ENCODE peak calls at places on chromosome 7, in eight cellular contexts. One of them, this sample, is unnamed.
A peak's percentile ranks its signal among the peaks of the same experiment; 100 is the strongest.

GRCh38 chr7:108066486-108066885 is 63.5 kb upstream of the LAMB1 start:
- DNase-seq in CD8-positive, alpha-beta T cell: no peak
- DNase-seq in choroid plexus epithelial cell: peak; percentile 23
- DNase-seq in GM06990: no peak
- DNase-seq in right cardiac atrium: no peak
- DNase-seq in hepatocyte: no peak
- DNase-seq in fibroblast of mammary gland: peak; percentile 44
- DNase-seq in AG10803: peak; percentile 55
- DNase-seq in this sample: no peak

GRCh38 chr7:125775319-125775718 is 845.7 kb upstream of the POT1 start:
- DNase-seq in GM06990: no peak
- DNase-seq in fibroblast of mammary gland: no peak
- DNase-seq in AG10803: no peak
- DNase-seq in choroid plexus epithelial cell: peak; percentile 2
- DNase-seq in right cardiac atrium: no peak
- DNase-seq in CD8-positive, alpha-beta T cell: no peak
- DNase-seq in hepatocyte: no peak
- DNase-seq in this sample: no peak

GRCh38 chr7:149881328-149882263 is 7.8 kb downstream of the ATP6V0E2 start:
- DNase-seq in fibroblast of mammary gland: no peak
- DNase-seq in GM06990: no peak
- DNase-seq in choroid plexus epithelial cell: no peak
- DNase-seq in CD8-positive, alpha-beta T cell: no peak
- DNase-seq in AG10803: no peak
- DNase-seq in hepatocyte: peak; percentile 5
- DNase-seq in right cardiac atrium: no peak
- DNase-seq in this sample: no peak

GRCh38 chr7:100545636-100546128 is 6.7 kb downstream of the AGFG2 start:
- DNase-seq in hepatocyte: peak; percentile 86
- DNase-seq in AG10803: peak; percentile 74
- DNase-seq in choroid plexus epithelial cell: peak; percentile 94
- DNase-seq in fibroblast of mammary gland: peak; percentile 91
- DNase-seq in right cardiac atrium: no peak
- DNase-seq in GM06990: peak; percentile 72
- DNase-seq in CD8-positive, alpha-beta T cell: peak; percentile 53
- DNase-seq in this sample: no peak

GRCh38 chr7:31027161-31027965 is 24.7 kb upstream of the ADCYAP1R1 start:
- DNase-seq in hepatocyte: peak; percentile 65
- DNase-seq in CD8-positive, alpha-beta T cell: no peak
- DNase-seq in choroid plexus epithelial cell: peak; percentile 8
- DNase-seq in fibroblast of mammary gland: peak; percentile 10
- DNase-seq in GM06990: peak; percentile 16
- DNase-seq in AG10803: peak; percentile 3
- DNase-seq in right cardiac atrium: peak; percentile 78
- DNase-seq in this sample: no peak

GRCh38 chr7:100351657-100352058 is 6.3 kb upstream of the PILRB start:
- DNase-seq in hepatocyte: no peak
- DNase-seq in CD8-positive, alpha-beta T cell: no peak
- DNase-seq in AG10803: no peak
- DNase-seq in GM06990: no peak
- DNase-seq in right cardiac atrium: no peak
- DNase-seq in choroid plexus epithelial cell: no peak
- DNase-seq in fibroblast of mammary gland: no peak
- DNase-seq in this sample: no peak

GRCh38 chr7:33054261-33054964 is 8.2 kb downstream of the NT5C3A start:
- DNase-seq in hepatocyte: no peak
- DNase-seq in CD8-positive, alpha-beta T cell: peak; percentile 13
- DNase-seq in GM06990: no peak
- DNase-seq in choroid plexus epithelial cell: no peak
- DNase-seq in right cardiac atrium: no peak
- DNase-seq in fibroblast of mammary gland: no peak
- DNase-seq in AG10803: no peak
- DNase-seq in this sample: no peak

GRCh38 chr7:40947546-40947945 is 755.3 kb downstream of the INHBA start:
- DNase-seq in AG10803: no peak
- DNase-seq in fibroblast of mammary gland: no peak
- DNase-seq in CD8-positive, alpha-beta T cell: no peak
- DNase-seq in hepatocyte: no peak
- DNase-seq in GM06990: no peak
- DNase-seq in right cardiac atrium: no peak
- DNase-seq in choroid plexus epithelial cell: no peak
- DNase-seq in this sample: no peak

GRCh38 chr7:158395349-158395748 is 192.3 kb downstream of the PTPRN2 start:
- DNase-seq in CD8-positive, alpha-beta T cell: no peak
- DNase-seq in AG10803: no peak
- DNase-seq in fibroblast of mammary gland: no peak
- DNase-seq in choroid plexus epithelial cell: no peak
- DNase-seq in GM06990: no peak
- DNase-seq in right cardiac atrium: no peak
- DNase-seq in hepatocyte: no peak
- DNase-seq in this sample: no peak

GRCh38 chr7:74272305-74273038 is 16.7 kb upstream of the CLIP2 start:
- DNase-seq in hepatocyte: peak; percentile 75
- DNase-seq in AG10803: peak; percentile 98
- DNase-seq in CD8-positive, alpha-beta T cell: no peak
- DNase-seq in choroid plexus epithelial cell: peak; percentile 93
- DNase-seq in right cardiac atrium: peak; percentile 83
- DNase-seq in fibroblast of mammary gland: peak; percentile 96
- DNase-seq in GM06990: peak; percentile 94
- DNase-seq in this sample: peak; percentile 88

GRCh38 chr7:53350241-53350640 is 314.8 kb downstream of the POM121L12 start:
- DNase-seq in AG10803: no peak
- DNase-seq in GM06990: no peak
- DNase-seq in fibroblast of mammary gland: no peak
- DNase-seq in right cardiac atrium: peak; percentile 63
- DNase-seq in CD8-positive, alpha-beta T cell: no peak
- DNase-seq in choroid plexus epithelial cell: no peak
- DNase-seq in hepatocyte: peak; percentile 50
- DNase-seq in this sample: no peak

GRCh38 chr7:3931843-3932242 is 630.8 kb downstream of the SDK1 start:
- DNase-seq in GM06990: no peak
- DNase-seq in choroid plexus epithelial cell: no peak
- DNase-seq in CD8-positive, alpha-beta T cell: no peak
- DNase-seq in fibroblast of mammary gland: no peak
- DNase-seq in right cardiac atrium: no peak
- DNase-seq in AG10803: no peak
- DNase-seq in hepatocyte: no peak
- DNase-seq in this sample: no peak

GRCh38 chr7:117816727-117817126 is 56.5 kb downstream of the CTTNBP2 start:
- DNase-seq in right cardiac atrium: no peak
- DNase-seq in CD8-positive, alpha-beta T cell: no peak
- DNase-seq in AG10803: no peak
- DNase-seq in choroid plexus epithelial cell: no peak
- DNase-seq in fibroblast of mammary gland: peak; percentile 33
- DNase-seq in hepatocyte: no peak
- DNase-seq in GM06990: no peak
- DNase-seq in this sample: no peak

GRCh38 chr7:13992621-13992982 is 3.1 kb upstream of the ETV1 start:
- DNase-seq in choroid plexus epithelial cell: no peak
- DNase-seq in CD8-positive, alpha-beta T cell: no peak
- DNase-seq in right cardiac atrium: no peak
- DNase-seq in hepatocyte: no peak
- DNase-seq in fibroblast of mammary gland: no peak
- DNase-seq in AG10803: no peak
- DNase-seq in GM06990: no peak
- DNase-seq in this sample: no peak

GRCh38 chr7:69981646-69982045 is 383.4 kb downstream of the AUTS2 start:
- DNase-seq in CD8-positive, alpha-beta T cell: no peak
- DNase-seq in AG10803: no peak
- DNase-seq in choroid plexus epithelial cell: no peak
- DNase-seq in hepatocyte: no peak
- DNase-seq in fibroblast of mammary gland: no peak
- DNase-seq in GM06990: no peak
- DNase-seq in right cardiac atrium: no peak
- DNase-seq in this sample: no peak

GRCh38 chr7:122316467-122317394 is 12.2 kb upstream of the FEZF1 start:
- DNase-seq in GM06990: no peak
- DNase-seq in CD8-positive, alpha-beta T cell: no peak
- DNase-seq in fibroblast of mammary gland: no peak
- DNase-seq in AG10803: no peak
- DNase-seq in hepatocyte: peak; percentile 34
- DNase-seq in right cardiac atrium: peak; percentile 51
- DNase-seq in choroid plexus epithelial cell: no peak
- DNase-seq in this sample: no peak

GRCh38 chr7:47153076-47153475 is 428.8 kb downstream of the TNS3 start:
- DNase-seq in right cardiac atrium: no peak
- DNase-seq in GM06990: no peak
- DNase-seq in choroid plexus epithelial cell: peak; percentile 98
- DNase-seq in AG10803: peak; percentile 95
- DNase-seq in hepatocyte: peak; percentile 70
- DNase-seq in CD8-positive, alpha-beta T cell: no peak
- DNase-seq in fibroblast of mammary gland: peak; percentile 91
- DNase-seq in this sample: no peak

DNA sequence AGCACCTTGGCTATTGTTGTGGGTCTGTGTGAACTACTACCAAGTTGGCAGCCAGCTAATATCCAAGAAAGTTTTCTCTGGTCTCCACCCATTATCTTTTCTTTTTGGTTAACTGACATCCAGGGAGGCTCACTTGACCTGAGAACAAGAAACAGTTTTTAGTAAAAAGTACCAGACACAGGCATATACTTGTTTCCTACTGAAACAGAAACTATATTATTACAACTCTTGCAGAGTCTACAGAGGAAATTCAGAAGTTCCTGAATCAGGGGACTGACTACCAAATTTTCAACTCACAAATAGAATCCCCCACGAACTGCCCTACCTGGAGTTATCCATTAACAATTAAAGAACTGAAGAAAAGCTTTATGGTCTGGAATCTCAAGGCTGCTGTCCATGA is 168.9 kb downstream of the KCND2 start:
- DNase-seq in CD8-positive, alpha-beta T cell: no peak
- DNase-seq in choroid plexus epithelial cell: no peak
- DNase-seq in right cardiac atrium: no peak
- DNase-seq in GM06990: peak; percentile 39
- DNase-seq in AG10803: no peak
- DNase-seq in fibroblast of mammary gland: no peak
- DNase-seq in hepatocyte: no peak
- DNase-seq in this sample: no peak
- H3K4me3 ChIP-seq in CD8-positive, alpha-beta T cell: no peak overlapping the region
- H3K4me3 ChIP-seq in choroid plexus epithelial cell: no peak overlapping the region
- H3K4me3 ChIP-seq in right cardiac atrium: no peak overlapping the region
- H3K4me3 ChIP-seq in GM06990: no peak overlapping the region
- H3K4me3 ChIP-seq in AG10803: no peak overlapping the region
- H3K4me3 ChIP-seq in fibroblast of mammary gland: no peak overlapping the region
- H3K4me3 ChIP-seq in hepatocyte: no peak overlapping the region
- H3K4me3 ChIP-seq in this sample: no peak overlapping the region

DNA sequence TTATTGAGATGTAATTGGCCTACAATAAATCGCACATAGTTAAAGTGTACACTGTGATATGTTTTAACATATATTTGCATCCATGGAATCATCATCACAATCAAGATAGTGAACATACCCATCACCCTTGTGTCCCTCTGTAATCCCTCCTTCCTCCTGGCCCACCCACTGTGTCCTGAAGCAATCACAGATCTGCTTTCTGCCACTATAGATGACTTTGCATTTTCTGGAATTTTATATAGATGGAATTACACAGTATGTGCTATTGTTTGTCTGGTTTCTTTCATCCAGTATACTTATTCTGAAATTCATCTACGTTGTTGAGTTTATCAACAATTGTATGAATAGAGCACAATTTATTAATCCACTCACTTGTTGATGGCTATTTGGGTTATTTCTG is 181.3 kb downstream of the SNX10 start:
- DNase-seq in choroid plexus epithelial cell: no peak
- DNase-seq in GM06990: no peak
- DNase-seq in fibroblast of mammary gland: no peak
- DNase-seq in CD8-positive, alpha-beta T cell: no peak
- DNase-seq in right cardiac atrium: no peak
- DNase-seq in hepatocyte: no peak
- DNase-seq in AG10803: no peak
- DNase-seq in this sample: no peak
- H3K4me3 ChIP-seq in choroid plexus epithelial cell: no peak overlapping the region
- H3K4me3 ChIP-seq in GM06990: no peak overlapping the region
- H3K4me3 ChIP-seq in fibroblast of mammary gland: no peak overlapping the region
- H3K4me3 ChIP-seq in CD8-positive, alpha-beta T cell: no peak overlapping the region
- H3K4me3 ChIP-seq in right cardiac atrium: no peak overlapping the region
- H3K4me3 ChIP-seq in hepatocyte: no peak overlapping the region
- H3K4me3 ChIP-seq in AG10803: no peak overlapping the region
- H3K4me3 ChIP-seq in this sample: no peak overlapping the region

GRCh38 chr7:80134536-80135305 is at the start of gene GNAI1:
- DNase-seq in GM06990: no peak
- DNase-seq in choroid plexus epithelial cell: peak; percentile 84
- DNase-seq in fibroblast of mammary gland: peak; percentile 70
- DNase-seq in CD8-positive, alpha-beta T cell: peak; percentile 19
- DNase-seq in right cardiac atrium: peak; percentile 85
- DNase-seq in AG10803: peak; percentile 86
- DNase-seq in hepatocyte: peak; percentile 93
- DNase-seq in this sample: peak; percentile 62

GRCh38 chr7:80135306-80136104 is 874 bp downstream of the GNAI1 start:
- DNase-seq in CD8-positive, alpha-beta T cell: peak; percentile 10
- DNase-seq in GM06990: no peak
- DNase-seq in hepatocyte: peak; percentile 57
- DNase-seq in right cardiac atrium: peak; percentile 68
- DNase-seq in choroid plexus epithelial cell: peak; percentile 43
- DNase-seq in fibroblast of mammary gland: peak; percentile 23
- DNase-seq in AG10803: peak; percentile 26
- DNase-seq in this sample: peak; percentile 50

GRCh38 chr7:80134105-80134535 is 511 bp upstream of the GNAI1 start:
- DNase-seq in CD8-positive, alpha-beta T cell: no peak
- DNase-seq in hepatocyte: no peak
- DNase-seq in choroid plexus epithelial cell: no peak
- DNase-seq in right cardiac atrium: no peak
- DNase-seq in AG10803: no peak
- DNase-seq in fibroblast of mammary gland: no peak
- DNase-seq in GM06990: no peak
- DNase-seq in this sample: no peak

GRCh38 chr7:80131675-80132435 is 2.8 kb upstream of the GNAI1 start:
- DNase-seq in CD8-positive, alpha-beta T cell: no peak
- DNase-seq in choroid plexus epithelial cell: peak; percentile 53
- DNase-seq in AG10803: peak; percentile 24
- DNase-seq in GM06990: no peak
- DNase-seq in hepatocyte: no peak
- DNase-seq in fibroblast of mammary gland: no peak
- DNase-seq in right cardiac atrium: no peak
- DNase-seq in this sample: no peak

GRCh38 chr7:80133361-80134104 is 1.1 kb upstream of the GNAI1 start:
- DNase-seq in fibroblast of mammary gland: peak; percentile 50
- DNase-seq in GM06990: no peak
- DNase-seq in right cardiac atrium: no peak
- DNase-seq in hepatocyte: peak; percentile 28
- DNase-seq in choroid plexus epithelial cell: peak; percentile 29
- DNase-seq in CD8-positive, alpha-beta T cell: no peak
- DNase-seq in AG10803: peak; percentile 39
- DNase-seq in this sample: no peak
- H3K4me3 ChIP-seq in fibroblast of mammary gland: no peak overlapping the region
- H3K4me3 ChIP-seq in GM06990: no peak overlapping the region
- H3K4me3 ChIP-seq in right cardiac atrium: no peak overlapping the region
- H3K4me3 ChIP-seq in hepatocyte: peak overlapping the region; percentile 40
- H3K4me3 ChIP-seq in choroid plexus epithelial cell: no peak overlapping the region
- H3K4me3 ChIP-seq in CD8-positive, alpha-beta T cell: no peak overlapping the region
- H3K4me3 ChIP-seq in AG10803: no peak overlapping the region
- H3K4me3 ChIP-seq in this sample: no peak overlapping the region

GRCh38 chr7:102045681-102046372 is 228.4 kb downstream of the CUX1 start:
- DNase-seq in right cardiac atrium: no peak
- DNase-seq in CD8-positive, alpha-beta T cell: no peak
- DNase-seq in fibroblast of mammary gland: no peak
- DNase-seq in AG10803: no peak
- DNase-seq in GM06990: peak; percentile 33
- DNase-seq in choroid plexus epithelial cell: no peak
- DNase-seq in hepatocyte: no peak
- DNase-seq in this sample: no peak
- H3K4me3 ChIP-seq in right cardiac atrium: no peak overlapping the region
- H3K4me3 ChIP-seq in CD8-positive, alpha-beta T cell: no peak overlapping the region
- H3K4me3 ChIP-seq in fibroblast of mammary gland: no peak overlapping the region
- H3K4me3 ChIP-seq in AG10803: no peak overlapping the region
- H3K4me3 ChIP-seq in GM06990: no peak overlapping the region
- H3K4me3 ChIP-seq in choroid plexus epithelial cell: no peak overlapping the region
- H3K4me3 ChIP-seq in hepatocyte: no peak overlapping the region
- H3K4me3 ChIP-seq in this sample: no peak overlapping the region